ENCODE peak calls at places on chromosomes 1 and 21, in ten cellular contexts. V is AG04450, W is B cell, B is endothelial cell, C is AG04449, X is fibroblast of lung, Y is type B pancreatic cell, H is kidney, U is IMR-90, I is GM13977. D is an unnamed sample.

GRCh38 chr1:64337476-64337875 is 132.5 kb upstream of the CACHD1 start:
- DNase-seq in I (no peak), B (no peak), U (no peak), Y (no peak), C (no peak), X (no peak), V (no peak), W (no peak), H (no peak), D (no peak)

GRCh38 chr1:58748625-58749198 is 35.1 kb downstream of the JUN start:
- DNase-seq in V (no peak), Y (no peak), U (no peak), H (no peak), X (no peak), I (no peak), B (no peak), C (no peak), W (no peak), D (no peak)

GRCh38 chr1:68228833-68229232 is 3.5 kb downstream of the WLS start:
- DNase-seq in W (no peak), C (no peak), H (no peak), I (no peak), X (peak; percentile 81), U (peak; percentile 41), V (no peak), Y (no peak), B (no peak), D (no peak)

GRCh38 chr1:153799566-153800465 is 24.6 kb downstream of the SLC27A3 start:
- DNase-seq in I (no peak), H (no peak), B (no peak), U (no peak), X (no peak), Y (no peak), V (no peak), C (no peak), W (no peak), D (no peak)

GRCh38 chr1:228059536-228060457 is 22.7 kb upstream of the ARF1 start:
- DNase-seq in C (no peak), W (peak; percentile 69), U (no peak), X (peak; percentile 15), Y (peak; percentile 85), I (peak; percentile 64), B (no peak), V (no peak), H (peak; percentile 96), D (no peak)

GRCh38 chr1:196372896-196373536 is 235.2 kb downstream of the KCNT2 start:
- DNase-seq in Y (no peak), U (peak; percentile 47), V (no peak), H (no peak), C (no peak), B (no peak), W (peak; percentile 3), X (peak; percentile 60), I (peak; percentile 13), D (no peak)

GRCh38 chr1:245272676-245273075 is 117.9 kb downstream of the KIF26B start:
- DNase-seq in H (no peak), B (no peak), C (no peak), I (no peak), X (no peak), Y (no peak), V (no peak), U (no peak), W (no peak), D (no peak)

GRCh38 chr1:5165747-5166146 is 511.3 kb downstream of the AJAP1 start:
- DNase-seq in V (no peak), U (no peak), W (no peak), H (no peak), I (no peak), Y (no peak), B (no peak), C (no peak), X (no peak), D (no peak)

DNA sequence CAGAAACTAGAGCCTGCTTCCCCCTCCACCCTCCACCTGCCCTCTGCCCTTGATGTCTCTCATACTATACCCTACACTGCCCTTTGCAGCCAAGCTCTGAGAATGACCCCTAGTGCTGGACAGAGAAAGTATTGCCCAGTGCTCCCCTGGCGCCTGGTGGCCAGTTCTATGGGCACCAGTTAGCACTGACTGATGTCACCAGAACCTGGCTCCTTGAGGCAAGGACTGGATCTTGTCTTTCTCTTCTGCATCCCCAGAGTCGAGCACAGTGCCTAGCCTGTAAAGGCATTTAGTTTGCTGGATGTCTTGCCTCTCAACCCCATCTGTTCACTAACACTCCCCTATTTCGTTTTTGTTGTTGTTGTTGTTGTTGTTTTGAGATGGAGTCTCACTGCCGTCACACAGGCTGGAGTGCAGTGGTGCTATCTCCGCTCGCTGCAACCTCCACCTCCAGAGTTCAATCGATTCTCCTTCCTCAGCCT is 5.9 kb downstream of the PHLDA3 start:
- DNase-seq in W (no peak), Y (no peak), I (no peak), U (no peak), C (no peak), H (no peak), V (no peak), B (no peak), X (peak; percentile 49), D (no peak)
- TF ChIP-seq CTCF in W (no peak), Y (peak; percentile 45), I (no peak), U (peak; percentile 43), C (peak; percentile 26), H (peak; percentile 14), V (peak; percentile 41), B (no peak), X (peak; percentile 40), D (peak; percentile 33)

GRCh38 chr21:39097335-39097861 is 85.9 kb downstream of the PSMG1 start:
- DNase-seq in B (no peak), W (no peak), I (no peak), H (no peak), Y (no peak), U (no peak), X (no peak), C (no peak), V (no peak), D (no peak)

GRCh38 chr21:39096754-39097153 is 86.5 kb downstream of the PSMG1 start:
- DNase-seq in W (no peak), H (no peak), C (no peak), U (no peak), I (no peak), X (no peak), B (no peak), V (no peak), Y (no peak), D (no peak)

GRCh38 chr21:39097981-39098380 is 85.3 kb downstream of the PSMG1 start:
- DNase-seq in V (no peak), Y (no peak), C (no peak), U (no peak), B (no peak), H (no peak), X (no peak), W (no peak), I (no peak), D (no peak)

GRCh38 chr21:39099859-39100258 is 83.4 kb downstream of the PSMG1 start:
- DNase-seq in Y (no peak), V (no peak), U (no peak), I (no peak), X (no peak), H (no peak), B (no peak), C (no peak), W (no peak), D (no peak)

DNA sequence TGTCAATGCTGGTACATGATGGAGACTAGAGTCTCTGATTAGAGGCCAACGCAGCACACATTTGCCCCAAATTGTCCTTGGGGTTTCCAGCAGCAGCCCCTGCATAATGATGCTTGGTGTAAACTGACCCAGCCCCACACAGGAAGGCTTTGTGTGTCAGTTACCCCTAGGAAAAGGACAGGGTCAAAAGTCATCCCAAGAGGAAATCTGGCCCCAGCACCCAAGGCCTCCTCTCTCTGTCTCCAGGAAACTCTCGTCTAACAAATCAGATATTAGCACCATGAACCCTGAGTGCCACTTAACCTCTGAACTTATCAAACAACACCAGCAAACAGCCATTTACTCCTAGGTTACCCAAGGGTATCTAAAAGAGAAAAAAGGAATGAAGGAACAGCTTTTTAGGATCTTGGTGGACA is 84.5 kb downstream of the PSMG1 start:
- DNase-seq in B (no peak), Y (no peak), C (no peak), I (no peak), W (no peak), X (no peak), V (no peak), U (no peak), H (no peak), D (no peak)
- TF ChIP-seq CTCF in B (no peak), Y (no peak), C (no peak), I (no peak), W (no peak), X (no peak), V (no peak), U (no peak), H (no peak), D (no peak)

DNA sequence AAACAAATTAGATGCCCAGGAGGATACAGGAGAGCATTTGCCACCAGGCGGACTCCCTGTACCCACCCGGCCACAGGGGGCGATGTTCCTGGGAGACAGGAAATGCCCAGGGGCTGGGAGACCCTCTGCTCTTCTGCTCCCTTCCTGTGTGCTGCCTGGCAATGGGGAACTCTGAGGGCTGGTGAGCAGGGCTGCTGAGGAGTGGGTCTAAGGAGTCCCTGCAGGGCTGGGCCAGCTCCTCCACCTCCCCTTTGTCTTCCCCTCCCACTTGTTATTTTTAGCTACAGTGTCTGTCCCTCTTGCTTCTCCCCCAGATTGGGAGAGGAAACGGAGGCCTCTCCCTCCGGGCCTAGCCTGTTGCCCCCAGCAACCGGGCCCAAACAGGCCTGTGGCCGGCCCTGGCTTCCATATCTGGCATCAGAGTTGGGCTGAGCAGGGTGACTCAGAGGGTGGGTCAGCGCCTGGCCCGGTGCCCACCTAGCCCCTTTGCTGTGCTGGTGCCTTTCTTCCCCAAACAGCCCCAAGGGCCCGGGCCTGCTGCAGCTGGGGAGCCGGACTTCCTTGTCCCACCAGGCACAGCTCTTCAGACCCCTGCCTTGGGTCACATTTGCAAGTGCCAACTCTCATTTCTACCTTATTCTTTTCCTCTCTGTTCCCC is 11.7 kb downstream of the LMNA start:
- DNase-seq in I (peak; percentile 46), X (peak; percentile 98), B (peak; percentile 69), W (no peak), Y (no peak), C (peak; percentile 87), V (peak; percentile 90), U (peak; percentile 96), H (peak; percentile 98), D (peak; percentile 97)
- TF ChIP-seq CTCF in I (peak; percentile 40), X (peak; percentile 59), B (peak; percentile 73), W (peak; percentile 19), Y (peak; percentile 73), C (peak; percentile 64), V (peak; percentile 57), U (peak; percentile 55), H (no peak), D (peak; percentile 52)

DNA sequence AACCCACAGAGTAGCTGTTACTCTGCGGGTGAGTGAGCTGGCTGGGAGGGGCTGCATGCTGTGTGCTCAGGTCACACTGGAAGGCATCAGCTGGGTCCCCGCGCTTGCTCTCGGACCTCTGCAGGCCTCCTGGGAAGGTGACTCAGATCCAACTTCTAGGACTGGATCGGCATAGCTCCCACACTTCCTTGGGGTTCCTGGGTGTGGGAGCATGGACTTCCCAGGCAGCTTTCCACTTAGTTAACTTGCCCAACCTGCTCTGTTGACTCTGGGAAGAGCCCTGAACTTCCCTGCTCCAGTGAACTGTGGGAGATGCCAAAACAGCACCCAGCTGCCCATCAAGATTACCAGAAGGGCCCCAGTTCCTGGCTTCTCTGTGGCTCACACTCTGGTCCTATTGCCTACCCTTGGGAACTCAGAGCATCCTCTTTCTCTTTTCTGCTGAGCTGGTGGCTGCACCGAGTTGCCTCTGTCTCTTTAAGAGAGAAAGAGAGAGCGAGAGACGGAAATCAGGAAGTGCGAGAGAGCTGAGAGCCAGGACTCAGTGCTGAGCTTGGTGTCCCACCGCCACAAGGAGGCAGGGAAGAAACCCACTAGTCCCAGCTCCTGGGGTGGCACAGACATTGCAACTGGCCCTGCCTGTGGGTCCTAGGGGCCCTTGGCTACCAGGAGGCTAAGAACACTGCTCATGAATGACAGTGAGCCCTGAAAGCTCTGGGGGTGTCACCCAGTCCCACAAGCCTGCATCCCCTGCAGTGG is at the start of gene IKBKE:
- DNase-seq in X (peak; percentile 79), Y (no peak), C (no peak), U (peak; percentile 73), B (peak; percentile 38), I (peak; percentile 80), H (no peak), W (peak; percentile 73), V (peak; percentile 42), D (no peak)
- TF ChIP-seq CTCF in X (peak; percentile 49), Y (peak; percentile 53), C (peak; percentile 54), U (peak; percentile 33), B (no peak), I (peak; percentile 22), H (no peak), W (peak; percentile 30), V (peak; percentile 44), D (peak; percentile 35)

D was measured in esophagus muscularis mucosa.